ENCODE peak calls at places on chromosomes 3 and 15, in four cellular contexts. Q is activated CD8-positive, alpha-beta T cell treated with anti-CD3 and anti-CD28 coated beads for 36 hours; T is bronchial epithelial cell; X is GM23248. L is an unnamed sample.

GRCh38 chr3:2623463-2623862 is 486.7 kb downstream of the IL5RA start:
- DNase-seq in Q (no peak), T (peak; percentile 0), X (no peak), L (no peak)

GRCh38 chr15:73482184-73482583 is 39.2 kb downstream of the REC114 start:
- DNase-seq in Q (no peak), T (no peak), X (no peak), L (no peak)

GRCh38 chr15:40465939-40466338 is 4.8 kb upstream of the CHST14 start:
- DNase-seq in T (no peak), Q (no peak), X (no peak), L (no peak)

GRCh38 chr3:53178246-53178645 is 17.2 kb downstream of the PRKCD start:
- DNase-seq in T (no peak), X (no peak), Q (no peak), L (no peak)

GRCh38 chr3:115885621-115886020 is 262.3 kb downstream of the GAP43 start:
- DNase-seq in T (peak; percentile 23), X (peak; percentile 24), Q (no peak), L (no peak)

GRCh38 chr3:102400766-102401165 is 34.0 kb upstream of the ZPLD1 start:
- DNase-seq in Q (no peak), X (peak; percentile 18), T (peak; percentile 86), L (no peak)

GRCh38 chr15:70508561-70509281 is 254.6 kb downstream of the UACA start:
- DNase-seq in Q (peak; percentile 76), X (peak; percentile 87), T (peak; percentile 95), L (no peak)

GRCh38 chr3:47664519-47664918 is 85.9 kb upstream of the CSPG5 start:
- DNase-seq in X (peak; percentile 35), Q (no peak), T (no peak), L (no peak)

GRCh38 chr3:149435936-149436885 is 38.3 kb upstream of the TM4SF4 start:
- DNase-seq in Q (peak; percentile 4), T (no peak), X (peak; percentile 38), L (no peak)

GRCh38 chr3:66348696-66349095 is 127.9 kb downstream of the SLC25A26 start:
- DNase-seq in Q (no peak), T (no peak), X (no peak), L (no peak)

GRCh38 chr3:21055015-21055414 is 696.0 kb downstream of the ZNF385D start:
- DNase-seq in Q (no peak), T (no peak), X (no peak), L (no peak)

GRCh38 chr3:158105710-158106438 is at the start of gene SHOX2:
- DNase-seq in X (peak; percentile 83), Q (peak; percentile 12), T (no peak), L (peak; percentile 13)

GRCh38 chr15:40845036-40845435 is 1.2 kb downstream of the SPINT1 start:
- DNase-seq in X (no peak), T (peak; percentile 49), Q (no peak), L (no peak)

GRCh38 chr15:85621096-85621495 is 173.6 kb downstream of the KLHL25 start:
- DNase-seq in X (peak; percentile 86), T (no peak), Q (no peak), L (no peak)

GRCh38 chr3:120095226-120096165 is 1.2 kb upstream of the GSK3B start:
- DNase-seq in Q (peak; percentile 94), X (peak; percentile 96), T (peak; percentile 86), L (peak; percentile 83)

GRCh38 chr3:57158813-57159678 is 6.1 kb downstream of the IL17RD start:
- DNase-seq in Q (peak; percentile 38), X (no peak), T (no peak), L (no peak)

GRCh38 chr15:94230886-94231727 is at the start of gene MCTP2:
- DNase-seq in T (peak; percentile 93), Q (peak; percentile 92), X (peak; percentile 78), L (peak; percentile 96)

GRCh38 chr3:180990494-180990893 is 958 bp upstream of the DNAJC19 start:
- DNase-seq in Q (no peak), T (no peak), X (no peak), L (no peak)

GRCh38 chr3:38575279-38575843 is 74.1 kb downstream of the SCN5A start:
- DNase-seq in T (no peak), X (no peak), Q (no peak), L (peak; percentile 46)

GRCh38 chr3:64184621-64185020 is 40.6 kb downstream of the PRICKLE2 start:
- DNase-seq in Q (no peak), X (peak; percentile 80), T (peak; percentile 82), L (no peak)

GRCh38 chr3:25817638-25818037 is 27.7 kb downstream of the OXSM start:
- DNase-seq in X (no peak), Q (no peak), T (peak; percentile 42), L (no peak)

GRCh38 chr3:129888739-129889138 is 4.8 kb downstream of the TMCC1 start:
- DNase-seq in X (peak; percentile 82), Q (no peak), T (no peak), L (no peak)

GRCh38 chr3:57385498-57385897 is 93.0 kb upstream of the ASB14 start:
- DNase-seq in T (no peak), X (no peak), Q (no peak), L (no peak)

GRCh38 chr3:125185758-125186245 is 26.7 kb downstream of the SLC12A8 start:
- DNase-seq in T (no peak), Q (no peak), X (no peak), L (no peak)

GRCh38 chr3:127671523-127672428 is 976 bp upstream of the ABTB1 start:
- DNase-seq in T (no peak), X (peak; percentile 53), Q (peak; percentile 66), L (peak; percentile 37)

GRCh38 chr3:162629372-162629771 is 1132.8 kb downstream of the OTOL1 start:
- DNase-seq in Q (no peak), T (no peak), X (no peak), L (no peak)

GRCh38 chr3:119786409-119786808 is 4.5 kb downstream of the NR1I2 start:
- DNase-seq in T (no peak), Q (no peak), X (no peak), L (no peak)

GRCh38 chr3:79844176-79844575 is 76.4 kb upstream of the ROBO1 start:
- DNase-seq in Q (no peak), T (no peak), X (no peak), L (no peak)

GRCh38 chr3:181278468-181279238 is 289.1 kb upstream of the DNAJC19 start:
- DNase-seq in X (no peak), Q (no peak), T (no peak), L (no peak)

GRCh38 chr15:61227269-61228024 is 1.7 kb downstream of the RORA start:
- DNase-seq in T (peak; percentile 17), X (peak; percentile 80), Q (no peak), L (no peak)

GRCh38 chr3:25567390-25567789 is 97.3 kb downstream of the TOP2B start:
- DNase-seq in Q (no peak), X (no peak), T (no peak), L (no peak)

GRCh38 chr15:38874464-38874863 is 309.9 kb upstream of the RASGRP1 start:
- DNase-seq in Q (no peak), T (peak; percentile 72), X (no peak), L (no peak)

GRCh38 chr3:11803977-11804903 is 42.4 kb downstream of the TAMM41 start:
- DNase-seq in Q (peak; percentile 53), X (peak; percentile 79), T (peak; percentile 59), L (peak; percentile 60)

GRCh38 chr3:39147374-39147709 is 6.0 kb downstream of the CSRNP1 start:
- DNase-seq in T (no peak), X (no peak), Q (no peak), L (no peak)

GRCh38 chr3:159364511-159364910 is 562.7 kb downstream of the MFSD1 start:
- DNase-seq in Q (no peak), X (no peak), T (peak; percentile 65), L (no peak)

GRCh38 chr3:10950476-10951294 is 41.9 kb upstream of the SLC6A1 start:
- DNase-seq in T (peak; percentile 32), Q (peak; percentile 15), X (peak; percentile 64), L (no peak)

GRCh38 chr3:158532099-158532734 is 38.8 kb upstream of the MLF1 start:
- DNase-seq in T (peak; percentile 58), Q (peak; percentile 6), X (peak; percentile 67), L (no peak)